ENCODE peak calls at places on chromosomes 13 and 19, in four cellular contexts. S, Y, E and J are unnamed samples.

GRCh38 chr19:34851277-34851804 is 75.4 kb upstream of the ZNF30 start:
- DNase-seq in S (peak; percentile 22), Y (peak; percentile 32), E (no peak), J (no peak)

GRCh38 chr13:61417171-61417570 is 1.5 kb upstream of the PCDH20 start:
- DNase-seq in S (no peak), Y (no peak), E (no peak), J (no peak)

GRCh38 chr19:7928334-7928706 is 2.4 kb upstream of the CTXN1 start:
- DNase-seq in S (no peak), Y (no peak), E (no peak), J (no peak)

GRCh38 chr19:47275866-47276461 is 1.3 kb downstream of the INAFM1 start:
- DNase-seq in S (no peak), Y (no peak), E (peak; percentile 74), J (no peak)

GRCh38 chr19:18895038-18895827 is 725 bp downstream of the CERS1 start:
- DNase-seq in S (peak; percentile 74), Y (peak; percentile 79), E (peak; percentile 72), J (peak; percentile 80)

GRCh38 chr19:51479531-51480331 is 1.4 kb downstream of the CEACAM18 start:
- DNase-seq in S (no peak), Y (no peak), E (no peak), J (no peak)

GRCh38 chr19:11451942-11452813 is 16.7 kb downstream of the PRKCSH start:
- DNase-seq in S (no peak), Y (no peak), E (peak; percentile 43), J (no peak)

GRCh38 chr13:105937451-105937850 is 598.0 kb downstream of the EFNB2 start:
- DNase-seq in S (no peak), Y (no peak), E (no peak), J (no peak)

GRCh38 chr13:65585346-65585745 is 1644.8 kb downstream of the PCDH9 start:
- DNase-seq in S (no peak), Y (peak; percentile 2), E (no peak), J (no peak)

GRCh38 chr13:52001120-52001731 is 10.0 kb downstream of the ATP7B start:
- DNase-seq in S (peak; percentile 40), Y (peak; percentile 59), E (peak; percentile 49), J (no peak)

GRCh38 chr19:47241919-47242644 is 11.1 kb upstream of the BBC3 start:
- DNase-seq in S (peak; percentile 49), Y (no peak), E (no peak), J (no peak)

GRCh38 chr19:2602391-2603181 is 99.9 kb downstream of the GNG7 start:
- DNase-seq in S (no peak), Y (no peak), E (no peak), J (peak; percentile 80)

GRCh38 chr19:1087813-1088418 is 7.3 kb downstream of the POLR2E start:
- DNase-seq in S (no peak), Y (no peak), E (no peak), J (no peak)

DNA sequence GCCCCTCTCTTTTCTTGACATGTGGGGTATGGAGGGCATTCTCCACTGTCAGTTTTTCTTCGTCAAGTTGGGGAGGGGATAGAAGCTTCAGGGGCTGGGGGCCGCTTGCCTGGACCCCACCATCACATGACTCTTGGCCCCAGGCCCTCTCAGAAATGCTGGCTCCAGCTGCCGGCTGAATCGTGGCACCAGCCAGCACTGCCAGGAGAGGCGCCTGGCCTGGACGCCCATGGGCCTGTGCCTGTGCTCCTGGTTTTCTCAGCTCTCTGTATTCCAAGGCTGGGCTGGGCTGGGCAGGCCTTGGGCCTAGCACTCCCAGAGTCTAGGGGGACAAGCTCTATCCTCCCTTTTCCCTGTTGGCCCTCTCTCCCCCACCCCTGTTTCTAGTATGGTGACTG is 38.6 kb downstream of the LYL1 start:
- DNase-seq in S (no peak), Y (no peak), E (no peak), J (no peak)
- TF ChIP-seq PHF8 in S (no peak), Y (no peak), E (no peak), J (no peak)

DNA sequence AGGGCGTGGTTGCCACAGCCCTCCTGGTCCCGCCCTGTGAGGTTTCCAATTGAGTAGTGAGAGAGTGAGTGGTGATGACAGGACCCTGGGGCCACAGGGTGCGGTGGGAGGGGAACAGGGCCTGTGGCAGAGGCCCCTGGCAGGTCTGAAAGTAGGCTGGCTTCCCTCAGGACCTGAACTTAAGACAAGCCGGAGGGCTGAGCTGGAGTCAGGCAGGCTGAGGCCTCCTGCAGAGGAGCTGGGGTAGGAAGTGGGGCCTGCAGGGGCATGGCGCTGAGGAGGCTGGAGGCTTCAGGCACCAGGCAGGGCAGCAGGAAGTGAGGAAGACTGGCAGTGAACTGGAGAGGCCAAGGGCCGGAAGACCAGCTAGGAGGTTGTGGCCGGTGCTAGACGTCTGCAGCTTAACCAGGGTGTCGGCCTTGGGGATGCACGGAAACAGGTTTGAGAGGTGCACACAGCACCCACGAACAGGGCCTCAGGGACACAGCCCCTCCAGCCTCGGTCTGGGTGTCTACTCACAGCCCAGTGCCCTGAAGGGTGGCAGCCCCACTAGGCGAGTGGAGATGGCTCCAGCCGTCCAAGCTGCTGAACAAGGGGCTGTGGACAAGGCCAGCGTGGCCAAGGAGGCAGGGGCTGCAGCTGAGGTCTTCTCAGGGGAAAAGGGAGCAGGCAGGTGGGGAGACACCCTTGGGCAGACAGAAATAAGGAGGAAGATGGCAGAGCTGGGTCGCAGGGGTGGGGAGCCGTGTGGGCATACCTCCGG is 17.8 kb downstream of the POP4 start:
- DNase-seq in S (no peak), Y (no peak), E (peak; percentile 57), J (no peak)
- TF ChIP-seq USF2 in S (no peak), Y (no peak), E (no peak), J (no peak)

GRCh38 chr13:109151255-109151654 is 521.8 kb downstream of the MYO16 start:
- DNase-seq in S (no peak), Y (no peak), E (no peak), J (no peak)
- TF ChIP-seq PHF8 in S (no peak), Y (no peak), E (no peak), J (no peak)

GRCh38 chr13:112445411-112446271 is 69.5 kb downstream of the SPACA7 start:
- DNase-seq in S (no peak), Y (no peak), E (no peak), J (no peak)

GRCh38 chr13:112444416-112445399 is 68.6 kb downstream of the SPACA7 start:
- DNase-seq in S (no peak), Y (no peak), E (no peak), J (peak; percentile 38)

GRCh38 chr13:112442483-112443090 is 66.4 kb downstream of the SPACA7 start:
- DNase-seq in S (no peak), Y (no peak), E (no peak), J (no peak)

GRCh38 chr13:112443191-112444000 is 67.2 kb downstream of the SPACA7 start:
- DNase-seq in S (no peak), Y (no peak), E (peak; percentile 9), J (no peak)

DNA sequence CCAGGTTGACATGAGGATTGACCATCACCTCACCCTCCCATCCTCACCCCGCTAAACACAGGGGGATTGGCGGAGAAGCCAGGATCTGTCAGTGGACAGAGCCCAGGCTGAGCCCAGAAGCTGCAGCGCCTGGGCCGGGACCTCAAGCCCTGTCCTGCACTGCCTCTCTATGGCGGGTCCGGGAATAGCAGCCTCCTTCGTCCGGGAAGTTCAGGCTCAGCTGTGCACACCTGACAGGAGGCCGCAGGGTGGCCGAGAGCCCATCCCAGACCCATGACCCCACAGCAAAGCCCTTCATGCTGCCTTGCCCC is 67.8 kb downstream of the SPACA7 start:
- DNase-seq in S (peak; percentile 50), Y (peak; percentile 44), E (peak; percentile 65), J (peak; percentile 64)
- TF ChIP-seq USF2 in S (no peak), Y (no peak), E (no peak), J (no peak)